ENCODE peak calls at places on chromosomes 4 and X, in nine cellular contexts. L is transverse colon, B is HepG2, W is lower leg skin, Z is thyroid gland, G is prostate gland, T is breast epithelium, Y is esophagus squamous epithelium, O is ovary. K is an unnamed sample.

GRCh38 chr4:124936427-124936826 is 223.9 kb upstream of the ANKRD50 start:
- DNase-seq in L (no peak), B (no peak), W (peak; percentile 87), Z (peak; percentile 73), G (no peak), T (no peak), Y (no peak), O (no peak), K (no peak)

GRCh38 chrX:124984140-124984813 is 335.4 kb upstream of the TEX13C start:
- DNase-seq in L (no peak), B (no peak), W (no peak), Z (no peak), G (no peak), T (no peak), Y (no peak), O (no peak), K (no peak)

GRCh38 chrX:148466292-148466691 is 34.1 kb upstream of the AFF2 start:
- DNase-seq in L (no peak), B (no peak), W (no peak), Z (no peak), G (no peak), T (no peak), Y (no peak), O (no peak), K (no peak)

GRCh38 chr4:33493231-33493630 is 2751.1 kb downstream of the ARAP2 start:
- DNase-seq in L (no peak), B (no peak), W (no peak), Z (no peak), G (no peak), T (no peak), Y (no peak), O (no peak), K (no peak)

GRCh38 chr4:121189811-121190210 is 25.7 kb upstream of the TNIP3 start:
- DNase-seq in L (peak; percentile 13), B (no peak), W (no peak), Z (no peak), G (no peak), T (no peak), Y (no peak), O (no peak), K (peak; percentile 58)

GRCh38 chr4:153788419-153789276 is at the start of gene SFRP2:
- DNase-seq in L (no peak), B (no peak), W (peak; percentile 82), Z (peak; percentile 10), G (no peak), T (no peak), Y (no peak), O (no peak), K (no peak)

GRCh38 chr4:17066972-17067371 is 168.5 kb upstream of the LDB2 start:
- DNase-seq in L (no peak), B (no peak), W (no peak), Z (no peak), G (no peak), T (no peak), Y (no peak), O (no peak), K (no peak)

GRCh38 chr4:145954924-145955339 is 16.3 kb upstream of the ZNF827 start:
- DNase-seq in L (no peak), B (no peak), W (no peak), Z (no peak), G (no peak), T (no peak), Y (no peak), O (no peak), K (peak; percentile 11)

GRCh38 chrX:27583976-27584375 is 6.2 kb upstream of the DCAF8L2 start:
- DNase-seq in L (no peak), B (no peak), W (no peak), Z (no peak), G (no peak), T (no peak), Y (no peak), O (no peak), K (no peak)

GRCh38 chr4:24473309-24473721 is 111.0 kb downstream of the DHX15 start:
- DNase-seq in L (peak; percentile 12), B (no peak), W (no peak), Z (peak; percentile 53), G (peak; percentile 15), T (no peak), Y (no peak), O (peak; percentile 29), K (peak; percentile 51)

GRCh38 chr4:123896446-123897071 is 500.0 kb downstream of the SPRY1 start:
- DNase-seq in L (no peak), B (no peak), W (no peak), Z (no peak), G (no peak), T (no peak), Y (no peak), O (peak; percentile 26), K (no peak)

DNA sequence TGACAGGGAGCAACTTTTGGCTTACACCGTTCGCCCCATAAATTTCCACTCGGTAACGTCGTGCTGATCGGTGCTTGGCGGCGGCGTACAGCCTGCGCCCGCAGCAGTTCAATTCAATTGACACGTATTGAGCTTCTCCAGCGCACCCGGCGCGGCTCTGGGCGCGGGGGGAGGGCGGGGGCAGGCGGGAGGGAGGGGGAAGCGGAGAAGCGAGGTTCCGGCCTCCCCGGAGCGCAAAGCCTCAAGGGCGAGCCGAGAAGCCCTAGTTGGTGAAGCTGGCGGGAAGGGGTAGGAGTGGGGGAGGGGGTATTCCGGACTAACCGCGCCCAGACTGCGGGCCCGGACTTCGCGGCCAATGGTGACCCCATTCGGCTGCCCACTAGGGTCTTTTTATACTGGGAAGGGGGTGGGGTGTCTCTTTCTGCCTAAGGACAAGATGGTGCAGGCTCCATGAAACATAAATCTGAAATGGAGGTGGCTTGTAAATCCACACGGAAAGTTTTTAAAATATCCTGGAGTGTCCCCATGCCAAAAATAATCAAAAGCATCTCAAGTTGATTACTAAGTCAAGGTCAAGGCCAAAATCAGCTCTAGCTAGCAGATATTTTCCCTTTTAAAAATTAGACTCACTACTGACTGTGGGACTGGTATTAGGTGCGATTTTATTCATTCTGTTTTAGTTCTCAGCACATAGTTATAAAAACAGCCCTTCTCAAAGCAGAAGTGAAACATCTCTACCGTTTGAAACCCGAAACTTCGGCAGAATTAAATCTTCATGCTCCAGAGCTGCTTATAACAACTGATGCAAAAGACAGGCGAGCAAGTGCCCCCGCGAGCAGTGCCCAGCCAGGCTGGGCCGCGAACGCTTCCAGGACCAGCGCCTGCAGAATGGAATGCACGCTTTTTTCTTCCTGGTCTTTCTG is 1.5 kb upstream of the BCOR start:
- DNase-seq in L (peak; percentile 66), B (no peak), W (no peak), Z (peak; percentile 54), G (peak; percentile 16), T (no peak), Y (no peak), O (peak; percentile 57), K (peak; percentile 85)
- TF ChIP-seq POLR2A in L (no peak), B (no peak), W (no peak), Z (peak; percentile 13), G (no peak), T (no peak), Y (no peak), O (no peak), K (no peak)

GRCh38 chrX:153934473-153935325 is at the start of gene NAA10:
- DNase-seq in L (peak; percentile 81), B (peak; percentile 32), W (no peak), Z (peak; percentile 66), G (peak; percentile 49), T (peak; percentile 55), Y (no peak), O (peak; percentile 76), K (peak; percentile 85)
- TF ChIP-seq POLR2A in L (no peak), B (no peak), W (no peak), Z (peak; percentile 53), G (no peak), T (no peak), Y (no peak), O (no peak), K (peak; percentile 51)

DNA sequence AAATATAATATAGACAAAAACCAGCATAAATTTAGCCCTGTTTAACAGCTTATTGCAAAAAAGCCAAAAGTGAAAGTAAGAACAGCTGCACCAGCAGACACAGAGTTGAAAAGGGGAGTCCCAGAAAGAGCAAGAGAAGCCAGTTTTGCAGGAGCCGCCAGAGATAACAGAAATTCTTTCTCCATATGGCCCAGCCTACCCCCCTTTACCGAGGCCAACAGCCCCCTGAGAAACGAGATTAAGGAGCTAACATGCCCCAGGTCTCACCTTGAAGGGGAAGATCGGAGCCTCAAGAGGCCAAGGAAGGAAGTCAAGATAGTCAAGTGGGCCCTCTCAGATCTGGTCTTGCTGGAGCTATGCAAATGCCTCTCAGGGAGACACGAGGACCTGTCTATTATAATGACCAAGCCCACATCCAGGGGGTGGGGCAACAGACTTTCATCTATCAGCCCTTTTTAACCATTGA is 4.8 kb downstream of the ACOX3 start:
- DNase-seq in L (peak; percentile 22), B (no peak), W (no peak), Z (peak; percentile 74), G (no peak), T (no peak), Y (no peak), O (no peak), K (no peak)
- TF ChIP-seq POLR2A in L (no peak), B (no peak), W (no peak), Z (no peak), G (no peak), T (no peak), Y (no peak), O (no peak), K (no peak)

GRCh38 chr4:26320453-26321325 is at the start of gene RBPJ:
- DNase-seq in L (peak; percentile 90), B (peak; percentile 93), W (peak; percentile 98), Z (peak; percentile 92), G (peak; percentile 90), T (peak; percentile 87), Y (peak; percentile 63), O (peak; percentile 94), K (peak; percentile 97)
- TF ChIP-seq POLR2A in L (peak; percentile 73), B (peak; percentile 69), W (no peak), Z (peak; percentile 68), G (peak; percentile 70), T (peak; percentile 51), Y (peak; percentile 67), O (peak; percentile 73), K (peak; percentile 50)

GRCh38 chr4:99563310-99564186 is at the start of gene TRMT10A:
- DNase-seq in L (peak; percentile 97), B (peak; percentile 96), W (peak; percentile 99), Z (peak; percentile 99), G (peak; percentile 97), T (peak; percentile 95), Y (peak; percentile 84), O (peak; percentile 98), K (peak; percentile 98)
- TF ChIP-seq POLR2A in L (peak; percentile 85), B (peak; percentile 77), W (no peak), Z (peak; percentile 83), G (peak; percentile 37), T (peak; percentile 60), Y (no peak), O (peak; percentile 55), K (peak; percentile 77)

DNA sequence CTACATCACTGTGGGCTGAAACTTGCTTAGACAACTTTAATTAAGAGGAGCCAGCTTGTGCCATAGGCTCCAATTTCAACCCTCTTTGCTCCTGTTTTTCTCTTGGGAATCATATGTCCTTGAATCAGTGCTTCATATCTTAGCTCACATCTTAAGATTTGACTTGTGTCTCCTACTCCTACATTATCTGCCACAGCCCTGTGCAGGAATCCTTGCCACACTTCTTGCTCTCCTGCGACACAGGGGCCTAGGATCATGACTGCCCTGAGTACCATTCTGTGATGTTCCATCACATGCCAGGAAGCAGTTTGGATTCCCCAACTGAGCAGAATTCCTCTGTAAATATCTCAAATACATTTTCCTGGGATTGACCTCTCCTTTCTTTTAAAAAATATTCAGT is 36.4 kb downstream of the ARSJ start:
- DNase-seq in L (no peak), B (no peak), W (no peak), Z (no peak), G (no peak), T (no peak), Y (no peak), O (no peak), K (no peak)
- TF ChIP-seq POLR2A in L (no peak), B (no peak), W (no peak), Z (no peak), G (no peak), T (no peak), Y (no peak), O (no peak), K (no peak)

K was measured in NB4.